ENCODE peak calls at places on chromosome 6, in eight cellular contexts. One of them, this sample, is unnamed. For H3K4me1, the result is how much of the 10 kb centered on the place peaks cover.

GRCh38 chr6:139490482-139490881 is 116.0 kb upstream of the CITED2 start:
- DNase-seq in CD4-positive, CD25-positive, alpha-beta regulatory T cell: peak
- DNase-seq in DND-41: no peak
- DNase-seq in right atrium auricular region: no peak
- DNase-seq in colonic mucosa: peak
- DNase-seq in pancreas: peak
- DNase-seq in neuronal stem cell: no peak
- DNase-seq in thyroid gland: no peak
- DNase-seq in this sample: no peak

GRCh38 chr6:124968401-124968800 is 6.2 kb downstream of the RNF217 start:
- DNase-seq in CD4-positive, CD25-positive, alpha-beta regulatory T cell: no peak
- DNase-seq in DND-41: no peak
- DNase-seq in right atrium auricular region: no peak
- DNase-seq in colonic mucosa: no peak
- DNase-seq in pancreas: no peak
- DNase-seq in neuronal stem cell: no peak
- DNase-seq in thyroid gland: no peak
- DNase-seq in this sample: no peak

GRCh38 chr6:15330174-15330934 is 84.5 kb downstream of the JARID2 start:
- DNase-seq in CD4-positive, CD25-positive, alpha-beta regulatory T cell: no peak
- DNase-seq in DND-41: no peak
- DNase-seq in right atrium auricular region: no peak
- DNase-seq in colonic mucosa: no peak
- DNase-seq in pancreas: no peak
- DNase-seq in neuronal stem cell: no peak
- DNase-seq in thyroid gland: no peak
- DNase-seq in this sample: no peak

GRCh38 chr6:157045831-157046454 is 268.8 kb downstream of the ARID1B start:
- DNase-seq in CD4-positive, CD25-positive, alpha-beta regulatory T cell: no peak
- DNase-seq in DND-41: no peak
- DNase-seq in right atrium auricular region: no peak
- DNase-seq in colonic mucosa: no peak
- DNase-seq in pancreas: no peak
- DNase-seq in neuronal stem cell: no peak
- DNase-seq in thyroid gland: no peak
- DNase-seq in this sample: no peak

GRCh38 chr6:115302731-115303130 is 758.0 kb downstream of the FRK start:
- DNase-seq in CD4-positive, CD25-positive, alpha-beta regulatory T cell: no peak
- DNase-seq in DND-41: no peak
- DNase-seq in right atrium auricular region: no peak
- DNase-seq in colonic mucosa: no peak
- DNase-seq in pancreas: no peak
- DNase-seq in neuronal stem cell: no peak
- DNase-seq in thyroid gland: no peak
- DNase-seq in this sample: no peak

GRCh38 chr6:56552212-56553130 is 90.2 kb downstream of the DST start:
- DNase-seq in CD4-positive, CD25-positive, alpha-beta regulatory T cell: no peak
- DNase-seq in DND-41: no peak
- DNase-seq in right atrium auricular region: no peak
- DNase-seq in colonic mucosa: no peak
- DNase-seq in pancreas: no peak
- DNase-seq in neuronal stem cell: no peak
- DNase-seq in thyroid gland: no peak
- DNase-seq in this sample: no peak

GRCh38 chr6:1231941-1232340 is 80.0 kb upstream of the FOXQ1 start:
- DNase-seq in CD4-positive, CD25-positive, alpha-beta regulatory T cell: no peak
- DNase-seq in DND-41: no peak
- DNase-seq in right atrium auricular region: no peak
- DNase-seq in colonic mucosa: no peak
- DNase-seq in pancreas: no peak
- DNase-seq in neuronal stem cell: no peak
- DNase-seq in thyroid gland: no peak
- DNase-seq in this sample: no peak

GRCh38 chr6:122692175-122692598 is 82.0 kb downstream of the PKIB start:
- DNase-seq in CD4-positive, CD25-positive, alpha-beta regulatory T cell: no peak
- DNase-seq in DND-41: no peak
- DNase-seq in right atrium auricular region: no peak
- DNase-seq in colonic mucosa: no peak
- DNase-seq in pancreas: no peak
- DNase-seq in neuronal stem cell: no peak
- DNase-seq in thyroid gland: no peak
- DNase-seq in this sample: no peak

GRCh38 chr6:114361036-114361435 is 18.2 kb upstream of the HS3ST5 start:
- DNase-seq in CD4-positive, CD25-positive, alpha-beta regulatory T cell: no peak
- DNase-seq in DND-41: no peak
- DNase-seq in right atrium auricular region: no peak
- DNase-seq in colonic mucosa: no peak
- DNase-seq in pancreas: no peak
- DNase-seq in neuronal stem cell: no peak
- DNase-seq in thyroid gland: no peak
- DNase-seq in this sample: no peak

GRCh38 chr6:15322781-15323536 is 77.1 kb downstream of the JARID2 start:
- DNase-seq in CD4-positive, CD25-positive, alpha-beta regulatory T cell: no peak
- DNase-seq in DND-41: no peak
- DNase-seq in right atrium auricular region: no peak
- DNase-seq in colonic mucosa: peak
- DNase-seq in pancreas: no peak
- DNase-seq in neuronal stem cell: no peak
- DNase-seq in thyroid gland: no peak
- DNase-seq in this sample: no peak

GRCh38 chr6:44641344-44641743 is 253.8 kb downstream of the CDC5L start:
- DNase-seq in CD4-positive, CD25-positive, alpha-beta regulatory T cell: no peak
- DNase-seq in DND-41: no peak
- DNase-seq in right atrium auricular region: no peak
- DNase-seq in colonic mucosa: no peak
- DNase-seq in pancreas: no peak
- DNase-seq in neuronal stem cell: no peak
- DNase-seq in thyroid gland: no peak
- DNase-seq in this sample: no peak

GRCh38 chr6:25232478-25232877 is 46.7 kb upstream of the CARMIL1 start:
- DNase-seq in CD4-positive, CD25-positive, alpha-beta regulatory T cell: no peak
- DNase-seq in DND-41: no peak
- DNase-seq in right atrium auricular region: no peak
- DNase-seq in colonic mucosa: no peak
- DNase-seq in pancreas: no peak
- DNase-seq in neuronal stem cell: no peak
- DNase-seq in thyroid gland: no peak
- DNase-seq in this sample: peak

GRCh38 chr6:48985025-48985424 is 478.0 kb downstream of the MMUT start:
- DNase-seq in CD4-positive, CD25-positive, alpha-beta regulatory T cell: no peak
- DNase-seq in DND-41: no peak
- DNase-seq in right atrium auricular region: no peak
- DNase-seq in colonic mucosa: no peak
- DNase-seq in pancreas: no peak
- DNase-seq in neuronal stem cell: no peak
- DNase-seq in thyroid gland: no peak
- DNase-seq in this sample: no peak

GRCh38 chr6:46730918-46731461 is 4.2 kb downstream of the PLA2G7 start:
- DNase-seq in CD4-positive, CD25-positive, alpha-beta regulatory T cell: no peak
- DNase-seq in DND-41: no peak
- DNase-seq in right atrium auricular region: no peak
- DNase-seq in colonic mucosa: no peak
- DNase-seq in pancreas: no peak
- DNase-seq in neuronal stem cell: no peak
- DNase-seq in thyroid gland: no peak
- DNase-seq in this sample: no peak

GRCh38 chr6:119482850-119483285 is 133.3 kb upstream of the MAN1A1 start:
- DNase-seq in CD4-positive, CD25-positive, alpha-beta regulatory T cell: no peak
- DNase-seq in DND-41: no peak
- DNase-seq in right atrium auricular region: no peak
- DNase-seq in colonic mucosa: no peak
- DNase-seq in pancreas: no peak
- DNase-seq in neuronal stem cell: no peak
- DNase-seq in thyroid gland: no peak
- DNase-seq in this sample: no peak

GRCh38 chr6:168988801-168989200 is 264.8 kb downstream of the THBS2 start:
- DNase-seq in CD4-positive, CD25-positive, alpha-beta regulatory T cell: no peak
- DNase-seq in DND-41: no peak
- DNase-seq in right atrium auricular region: no peak
- DNase-seq in colonic mucosa: no peak
- DNase-seq in pancreas: no peak
- DNase-seq in neuronal stem cell: no peak
- DNase-seq in thyroid gland: no peak
- DNase-seq in this sample: no peak

GRCh38 chr6:40042232-40042631 is 108.0 kb upstream of the MOCS1 start:
- DNase-seq in CD4-positive, CD25-positive, alpha-beta regulatory T cell: no peak
- DNase-seq in DND-41: peak
- DNase-seq in right atrium auricular region: no peak
- DNase-seq in colonic mucosa: no peak
- DNase-seq in pancreas: no peak
- DNase-seq in neuronal stem cell: no peak
- DNase-seq in thyroid gland: no peak
- DNase-seq in this sample: no peak
- H3K4me1 ChIP-seq in CD4-positive, CD25-positive, alpha-beta regulatory T cell: under half
- H3K4me1 ChIP-seq in DND-41: under half
- H3K4me1 ChIP-seq in right atrium auricular region: under half
- H3K4me1 ChIP-seq in colonic mucosa: under half
- H3K4me1 ChIP-seq in pancreas: under half
- H3K4me1 ChIP-seq in neuronal stem cell: under half
- H3K4me1 ChIP-seq in thyroid gland: under half
- H3K4me1 ChIP-seq in this sample: under half

GRCh38 chr6:52305948-52306767 is 21.6 kb upstream of the MCM3 start:
- DNase-seq in CD4-positive, CD25-positive, alpha-beta regulatory T cell: peak
- DNase-seq in DND-41: no peak
- DNase-seq in right atrium auricular region: no peak
- DNase-seq in colonic mucosa: no peak
- DNase-seq in pancreas: no peak
- DNase-seq in neuronal stem cell: no peak
- DNase-seq in thyroid gland: no peak
- DNase-seq in this sample: no peak
- H3K27ac ChIP-seq in CD4-positive, CD25-positive, alpha-beta regulatory T cell: peak
- H3K27ac ChIP-seq in DND-41: no peak
- H3K27ac ChIP-seq in right atrium auricular region: peak
- H3K27ac ChIP-seq in colonic mucosa: peak
- H3K27ac ChIP-seq in pancreas: peak
- H3K27ac ChIP-seq in neuronal stem cell: no peak
- H3K27ac ChIP-seq in thyroid gland: peak
- H3K27ac ChIP-seq in this sample: no peak

DNA sequence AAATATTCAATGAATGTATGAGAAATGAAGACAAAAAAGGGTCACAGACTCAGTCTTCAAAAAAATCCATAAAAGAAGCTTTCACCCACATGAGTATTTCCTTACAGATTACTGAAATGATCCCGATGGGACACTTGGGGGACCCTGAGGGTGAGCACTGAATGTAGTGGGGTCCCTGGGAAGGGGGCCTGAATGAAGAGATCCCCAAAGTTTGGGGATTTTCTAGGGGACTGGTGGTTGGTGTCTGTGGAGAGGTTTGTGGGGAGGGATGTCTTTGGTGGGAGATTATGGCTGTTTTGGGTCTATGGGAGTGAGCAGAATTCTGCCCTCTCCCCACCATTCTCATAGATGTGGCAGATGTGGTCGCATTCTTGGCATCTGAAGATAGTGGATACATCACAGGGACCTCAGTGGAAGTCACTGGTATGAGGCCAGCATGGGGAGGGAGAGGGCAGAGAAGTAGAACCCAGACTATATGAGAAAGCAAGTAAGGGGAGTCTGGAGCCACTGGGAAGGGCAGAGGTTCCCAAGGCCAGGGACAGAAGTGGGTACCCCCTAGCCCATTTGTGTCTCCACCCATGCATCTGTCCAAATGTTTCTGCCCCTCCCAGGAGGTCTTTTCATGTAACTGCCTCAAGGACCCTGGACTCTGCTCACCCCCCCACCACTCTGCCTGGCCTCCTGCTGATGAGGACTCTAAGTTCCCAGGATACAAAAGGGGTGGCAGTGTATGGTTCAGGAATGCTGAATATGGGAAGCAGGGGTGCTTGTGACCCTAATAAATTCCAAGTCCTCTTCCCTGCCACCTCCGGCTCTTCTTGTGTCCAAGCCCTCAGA is 1.8 kb downstream of the HSD17B8 start:
- DNase-seq in CD4-positive, CD25-positive, alpha-beta regulatory T cell: no peak
- DNase-seq in DND-41: no peak
- DNase-seq in right atrium auricular region: no peak
- DNase-seq in colonic mucosa: no peak
- DNase-seq in pancreas: no peak
- DNase-seq in neuronal stem cell: no peak
- DNase-seq in thyroid gland: no peak
- DNase-seq in this sample: no peak
- H3K4me3 ChIP-seq in CD4-positive, CD25-positive, alpha-beta regulatory T cell: no peak
- H3K4me3 ChIP-seq in DND-41: no peak
- H3K4me3 ChIP-seq in right atrium auricular region: no peak
- H3K4me3 ChIP-seq in colonic mucosa: no peak
- H3K4me3 ChIP-seq in pancreas: no peak
- H3K4me3 ChIP-seq in neuronal stem cell: peak
- H3K4me3 ChIP-seq in thyroid gland: no peak
- H3K4me3 ChIP-seq in this sample: no peak

GRCh38 chr6:65709099-65709830 is 2.2 kb upstream of the EYS start:
- DNase-seq in CD4-positive, CD25-positive, alpha-beta regulatory T cell: no peak
- DNase-seq in DND-41: no peak
- DNase-seq in right atrium auricular region: no peak
- DNase-seq in colonic mucosa: no peak
- DNase-seq in pancreas: no peak
- DNase-seq in neuronal stem cell: no peak
- DNase-seq in thyroid gland: no peak
- DNase-seq in this sample: no peak

GRCh38 chr6:65711531-65711930 is 4.5 kb upstream of the EYS start:
- DNase-seq in CD4-positive, CD25-positive, alpha-beta regulatory T cell: no peak
- DNase-seq in DND-41: no peak
- DNase-seq in right atrium auricular region: no peak
- DNase-seq in colonic mucosa: no peak
- DNase-seq in pancreas: no peak
- DNase-seq in neuronal stem cell: no peak
- DNase-seq in thyroid gland: no peak
- DNase-seq in this sample: no peak

GRCh38 chr6:65706436-65706835 is 590 bp downstream of the EYS start:
- DNase-seq in CD4-positive, CD25-positive, alpha-beta regulatory T cell: no peak
- DNase-seq in DND-41: no peak
- DNase-seq in right atrium auricular region: no peak
- DNase-seq in colonic mucosa: no peak
- DNase-seq in pancreas: no peak
- DNase-seq in neuronal stem cell: no peak
- DNase-seq in thyroid gland: no peak
- DNase-seq in this sample: no peak

GRCh38 chr6:65708162-65708561 is 1.1 kb upstream of the EYS start:
- DNase-seq in CD4-positive, CD25-positive, alpha-beta regulatory T cell: no peak
- DNase-seq in DND-41: no peak
- DNase-seq in right atrium auricular region: no peak
- DNase-seq in colonic mucosa: no peak
- DNase-seq in pancreas: no peak
- DNase-seq in neuronal stem cell: no peak
- DNase-seq in thyroid gland: no peak
- DNase-seq in this sample: no peak

DNA sequence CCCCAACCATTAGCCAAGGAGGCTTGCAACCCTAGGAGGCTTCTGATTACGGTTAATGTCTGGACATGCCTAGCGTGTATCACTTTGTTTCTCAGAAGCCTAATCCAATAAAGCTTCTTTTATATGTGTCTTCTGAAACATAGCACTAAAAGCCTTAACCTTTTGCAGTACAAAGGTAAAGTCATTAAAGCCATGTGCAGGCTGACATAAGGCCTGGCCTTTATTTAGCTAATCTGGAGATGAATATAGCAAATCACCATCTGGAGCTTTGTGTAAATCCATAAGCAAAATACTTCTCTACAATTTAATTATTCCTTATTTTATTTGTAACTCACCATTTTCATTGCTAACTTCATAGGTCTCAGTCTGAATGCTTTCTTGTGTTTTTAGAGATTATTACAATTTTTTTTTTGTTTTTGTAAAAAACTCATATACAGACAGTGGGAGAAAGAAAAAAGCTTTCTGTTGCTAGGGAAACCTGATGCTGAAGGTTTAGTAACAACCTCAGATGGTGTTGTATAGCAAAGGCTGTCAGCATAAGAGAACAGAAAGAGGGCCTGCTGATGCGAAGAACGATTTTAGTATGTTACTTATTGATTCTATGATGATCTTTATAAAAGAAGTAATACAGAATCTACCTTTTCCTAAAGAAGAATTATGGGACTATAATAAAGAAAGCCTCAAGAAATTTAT is at the start of gene EYS:
- DNase-seq in CD4-positive, CD25-positive, alpha-beta regulatory T cell: no peak
- DNase-seq in DND-41: no peak
- DNase-seq in right atrium auricular region: no peak
- DNase-seq in colonic mucosa: no peak
- DNase-seq in pancreas: no peak
- DNase-seq in neuronal stem cell: no peak
- DNase-seq in thyroid gland: no peak
- DNase-seq in this sample: no peak
- H3K4me1 ChIP-seq in CD4-positive, CD25-positive, alpha-beta regulatory T cell: under half
- H3K4me1 ChIP-seq in DND-41: under half
- H3K4me1 ChIP-seq in right atrium auricular region: under half
- H3K4me1 ChIP-seq in colonic mucosa: under half
- H3K4me1 ChIP-seq in pancreas: under half
- H3K4me1 ChIP-seq in neuronal stem cell: under half
- H3K4me1 ChIP-seq in thyroid gland: under half
- H3K4me1 ChIP-seq in this sample: under half

This sample was measured in heart right ventricle.